ENCODE peak calls at places on chromosomes 11 and 22, in ten cellular contexts. Z is right atrium auricular region, N is HL-60, T is OCI-LY7, L is HCT116, J is PC-9, X is ascending aorta, F is left ventricle myocardium inferior, C is NB4, R is prostate gland. P is an unnamed sample.

GRCh38 chr11:117570701-117571100 is 226.3 kb downstream of the DSCAML1 start:
- DNase-seq in R (no peak), T (no peak), Z (no peak), J (no peak), X (no peak), F (no peak), L (no peak), N (no peak), C (no peak), P (no peak)

GRCh38 chr11:118055966-118056365 is 20.9 kb upstream of the TMPRSS4 start:
- DNase-seq in J (no peak), Z (no peak), T (no peak), N (no peak), X (peak; percentile 21), F (no peak), L (no peak), R (no peak), C (no peak), P (no peak)

GRCh38 chr11:3837793-3838192 is 3.0 kb downstream of the RHOG start:
- DNase-seq in F (peak; percentile 40), C (peak; percentile 97), N (peak; percentile 92), J (no peak), T (no peak), X (peak; percentile 77), L (no peak), Z (peak; percentile 73), R (no peak), P (no peak)

GRCh38 chr11:66850588-66851250 is 6.1 kb upstream of the LRFN4 start:
- DNase-seq in Z (no peak), X (peak; percentile 59), F (no peak), J (no peak), T (no peak), L (no peak), C (no peak), N (no peak), R (no peak), P (no peak)

GRCh38 chr11:44047298-44047697 is 483 bp upstream of the ACCSL start:
- DNase-seq in T (no peak), L (no peak), X (no peak), C (no peak), J (no peak), Z (no peak), R (no peak), F (no peak), N (no peak), P (no peak)

GRCh38 chr11:104320956-104321355 is 157.0 kb upstream of the PDGFD start:
- DNase-seq in C (no peak), J (no peak), T (no peak), Z (no peak), X (no peak), R (no peak), L (no peak), F (no peak), N (no peak), P (no peak)

GRCh38 chr22:25745341-25746011 is 3.5 kb downstream of the MYO18B start:
- DNase-seq in C (no peak), F (no peak), R (no peak), J (no peak), T (no peak), Z (no peak), L (no peak), N (no peak), X (no peak), P (no peak)

GRCh38 chr22:19868773-19869471 is 14.2 kb upstream of the GNB1L start:
- DNase-seq in X (peak; percentile 60), C (no peak), L (no peak), J (no peak), R (no peak), Z (no peak), T (no peak), N (no peak), F (peak; percentile 6), P (no peak)

GRCh38 chr11:126084608-126084912 is 21.9 kb upstream of the CDON start:
- DNase-seq in C (no peak), L (no peak), J (no peak), X (no peak), N (no peak), T (no peak), F (no peak), Z (no peak), R (no peak), P (no peak)

GRCh38 chr22:43886231-43886630 is 5.6 kb downstream of the PNPLA5 start:
- DNase-seq in T (no peak), R (no peak), C (no peak), X (no peak), N (no peak), L (no peak), Z (no peak), F (no peak), J (no peak), P (no peak)

GRCh38 chr11:19595499-19595839 is 117.2 kb upstream of the NAV2 start:
- DNase-seq in Z (no peak), N (no peak), T (no peak), C (no peak), F (no peak), L (no peak), R (no peak), X (no peak), J (no peak), P (no peak)

GRCh38 chr11:132187814-132188213 is 817.4 kb downstream of the NTM start:
- DNase-seq in Z (no peak), J (no peak), X (no peak), F (no peak), C (no peak), N (no peak), L (no peak), R (no peak), T (no peak), P (peak; percentile 18)

GRCh38 chr22:29151316-29151715 is 54.4 kb upstream of the EMID1 start:
- DNase-seq in J (no peak), R (no peak), C (no peak), F (no peak), T (no peak), X (peak; percentile 49), Z (no peak), L (no peak), N (no peak), P (no peak)

GRCh38 chr22:44455151-44455962 is 42.7 kb downstream of the RTL6 start:
- DNase-seq in R (no peak), X (no peak), Z (peak; percentile 56), F (no peak), L (no peak), C (no peak), T (peak; percentile 92), N (no peak), J (peak; percentile 29), P (no peak)

DNA sequence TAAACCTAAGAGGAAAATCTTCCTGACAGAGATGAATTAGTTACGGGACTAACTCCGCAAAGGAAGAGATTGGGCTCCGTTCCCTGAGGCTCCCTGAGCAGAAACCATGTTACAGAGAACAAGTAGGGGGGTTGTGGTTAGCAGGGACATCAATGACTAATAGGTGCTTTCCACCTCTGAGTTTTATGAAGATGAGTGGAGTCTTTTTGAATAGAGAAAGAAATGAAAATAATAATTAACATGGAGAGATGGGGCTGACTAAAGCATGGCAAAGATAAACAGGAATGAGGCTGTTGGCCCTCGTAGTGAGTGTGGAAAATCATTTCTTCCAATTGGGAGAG is 47.5 kb upstream of the PICALM start:
- DNase-seq in C (no peak), N (no peak), Z (no peak), X (no peak), F (no peak), J (peak; percentile 19), L (no peak), T (no peak), R (no peak), P (peak; percentile 61)
- H3K4me3 ChIP-seq in C (no peak overlapping the region), N (no peak overlapping the region), Z (no peak overlapping the region), X (no peak overlapping the region), F (no peak overlapping the region), J (peak overlapping the region; percentile 16), L (no peak overlapping the region), T (no peak overlapping the region), R (no peak overlapping the region), P (no peak overlapping the region)

GRCh38 chr11:87459351-87459750 is 421.6 kb downstream of the TMEM135 start:
- DNase-seq in R (no peak), X (no peak), F (no peak), J (no peak), C (no peak), T (peak; percentile 56), L (no peak), N (no peak), Z (no peak), P (no peak)
- H3K4me3 ChIP-seq in R (no peak overlapping the region), X (no peak overlapping the region), F (no peak overlapping the region), J (no peak overlapping the region), C (no peak overlapping the region), T (peak overlapping the region; percentile 4), L (no peak overlapping the region), N (no peak overlapping the region), Z (no peak overlapping the region), P (no peak overlapping the region)

DNA sequence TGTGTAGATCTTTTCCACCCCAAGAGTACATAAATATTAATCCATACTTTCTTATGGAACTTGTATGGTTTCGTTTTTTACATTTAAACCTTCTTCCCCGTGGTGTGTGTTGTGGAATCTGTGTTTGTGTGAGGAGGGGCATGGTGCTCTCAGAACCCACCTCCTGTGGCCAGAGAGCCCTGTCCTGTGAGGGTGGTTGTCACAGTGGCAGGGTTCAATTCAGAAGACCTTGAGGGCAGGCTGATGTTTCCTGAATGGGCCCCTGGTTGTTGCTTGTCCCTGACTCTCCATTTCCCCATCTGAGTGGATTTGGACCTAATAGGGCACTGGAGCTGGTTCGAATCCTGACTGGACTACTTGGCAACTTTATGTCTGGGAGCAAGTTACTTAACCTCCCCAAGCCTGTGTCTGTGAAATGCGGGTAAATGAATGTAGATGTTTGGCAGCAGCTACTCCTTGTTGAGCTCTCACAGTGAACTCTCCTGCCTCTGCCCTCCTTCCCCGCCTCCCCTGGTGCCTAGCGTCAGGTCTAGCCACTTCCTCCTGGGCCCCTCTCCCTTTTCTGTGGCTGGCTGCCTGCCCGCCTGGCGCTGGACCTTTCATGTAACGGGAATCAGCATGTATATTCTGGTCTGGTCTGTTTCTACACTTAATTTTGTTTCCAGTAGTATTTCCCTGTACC is 7.3 kb downstream of the NEAT1 start:
- DNase-seq in R (peak; percentile 76), N (peak; percentile 46), X (peak; percentile 79), C (peak; percentile 89), T (peak; percentile 70), F (peak; percentile 72), Z (peak; percentile 73), J (peak; percentile 56), L (no peak), P (no peak)
- H3K4me3 ChIP-seq in R (peak overlapping the region; percentile 97), N (peak overlapping the region; percentile 2), X (peak overlapping the region; percentile 80), C (peak overlapping the region; percentile 40), T (peak overlapping the region; percentile 73), F (peak overlapping the region; percentile 80), Z (peak overlapping the region; percentile 95), J (no peak overlapping the region), L (no peak overlapping the region), P (peak overlapping the region; percentile 86)

DNA sequence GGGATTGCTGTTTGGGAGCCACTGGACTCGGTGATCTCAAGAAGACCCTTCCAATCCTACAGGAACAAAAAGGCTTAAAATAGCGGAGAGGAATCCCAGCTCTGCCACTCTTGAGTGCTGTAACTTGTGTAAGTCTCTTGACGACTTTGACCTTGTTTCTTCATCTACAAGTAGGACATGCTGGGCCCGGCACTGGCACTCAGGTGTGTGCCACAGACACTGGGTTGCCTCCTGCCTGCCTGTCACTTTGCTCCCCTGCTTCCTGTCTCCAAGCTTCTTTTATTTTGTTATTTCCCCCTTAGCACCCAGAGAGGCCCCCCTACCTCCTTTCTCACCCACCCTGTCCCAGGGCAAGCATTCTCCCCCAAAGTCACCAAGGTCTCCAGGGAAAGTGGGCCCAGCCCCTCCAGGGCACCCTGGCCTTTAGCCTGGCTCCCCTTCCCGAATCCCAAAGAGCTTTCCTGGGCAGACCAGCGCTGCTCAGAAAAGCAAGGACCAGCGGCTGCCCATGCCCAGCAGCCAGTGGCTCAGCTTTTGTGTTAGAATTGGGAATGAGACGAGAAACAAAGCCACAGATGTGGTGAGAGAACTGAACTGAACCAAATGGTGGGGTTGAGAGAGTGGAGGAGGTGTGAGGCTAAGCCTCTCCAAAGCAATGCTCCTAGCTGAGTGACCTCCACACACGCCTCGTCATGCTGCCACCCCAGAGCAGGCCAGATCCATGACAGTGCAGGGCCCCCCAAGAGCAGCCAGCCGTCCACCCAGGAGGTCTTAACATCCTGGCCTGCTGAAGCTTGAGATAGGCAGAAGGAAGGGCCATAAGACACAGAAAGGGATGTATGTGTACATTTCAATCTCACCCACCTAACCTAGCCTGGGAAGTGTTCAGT is 4.5 kb downstream of the TRIM29 start:
- DNase-seq in T (no peak), J (no peak), N (no peak), F (no peak), R (no peak), Z (peak; percentile 32), L (no peak), C (no peak), X (peak; percentile 35), P (no peak)
- H3K4me3 ChIP-seq in T (no peak overlapping the region), J (no peak overlapping the region), N (no peak overlapping the region), F (no peak overlapping the region), R (no peak overlapping the region), Z (no peak overlapping the region), L (no peak overlapping the region), C (no peak overlapping the region), X (no peak overlapping the region), P (no peak overlapping the region)